ENCODE peak calls at places on chromosomes 16 and 17, in four cellular contexts. H is GM13977, X is BE2C, Q is prostate gland. T is an unnamed sample.

GRCh38 chr17:76727745-76728456 is 1.3 kb downstream of the METTL23 start:
- DNase-seq in H (no peak), X (no peak), Q (no peak), T (peak)

GRCh38 chr16:13936596-13937081 is 16.7 kb downstream of the ERCC4 start:
- DNase-seq in H (no peak), X (no peak), Q (peak), T (no peak)

GRCh38 chr17:83181991-83182619 is 102.7 kb downstream of the METRNL start:
- DNase-seq in H (no peak), X (peak), Q (no peak), T (no peak)

GRCh38 chr16:75770051-75770450 is 43.8 kb upstream of the CPHXL start:
- DNase-seq in H (no peak), X (no peak), Q (no peak), T (no peak)

GRCh38 chr17:75847595-75848522 is 3.7 kb upstream of the UNC13D start:
- DNase-seq in H (no peak), X (no peak), Q (no peak), T (no peak)

GRCh38 chr17:82678265-82678891 is 20.1 kb downstream of the RAB40B start:
- DNase-seq in H (no peak), X (no peak), Q (no peak), T (no peak)

GRCh38 chr17:1958134-1958881 is 66.8 kb downstream of the RTN4RL1 start:
- DNase-seq in H (no peak), X (peak), Q (no peak), T (no peak)

GRCh38 chr16:54521327-54521726 is 234.7 kb upstream of the IRX3 start:
- DNase-seq in H (no peak), X (no peak), Q (no peak), T (no peak)

GRCh38 chr16:77450790-77451487 is 16.1 kb upstream of the ADAMTS18 start:
- DNase-seq in H (no peak), X (no peak), Q (no peak), T (no peak)

GRCh38 chr17:2700031-2700490 is 11.5 kb downstream of the CLUH start:
- DNase-seq in H (peak), X (no peak), Q (no peak), T (no peak)

GRCh38 chr16:66562986-66563385 is 3.3 kb upstream of the CMTM1 start:
- DNase-seq in H (no peak), X (no peak), Q (no peak), T (no peak)

GRCh38 chr17:64340557-64340956 is 50.1 kb downstream of the PECAM1 start:
- DNase-seq in H (no peak), X (no peak), Q (no peak), T (no peak)

GRCh38 chr17:82880620-82881019 is 40.8 kb upstream of the ZNF750 start:
- DNase-seq in H (no peak), X (no peak), Q (no peak), T (no peak)

GRCh38 chr17:32622540-32622939 is 135.7 kb downstream of the CDK5R1 start:
- DNase-seq in H (no peak), X (no peak), Q (no peak), T (no peak)

GRCh38 chr17:66468241-66469087 is 166.1 kb downstream of the PRKCA start:
- DNase-seq in H (no peak), X (no peak), Q (no peak), T (no peak)

GRCh38 chr17:12342609-12343248 is 322.1 kb downstream of the MAP2K4 start:
- DNase-seq in H (peak), X (no peak), Q (no peak), T (peak)

GRCh38 chr17:78359216-78359935 is 501 bp downstream of the SOCS3 start:
- DNase-seq in H (no peak), X (peak), Q (no peak), T (no peak)

GRCh38 chr16:2820836-2821482 is 3.9 kb downstream of the PRSS21 start:
- DNase-seq in H (no peak), X (no peak), Q (no peak), T (no peak)

GRCh38 chr16:2819179-2819938 is 2.3 kb downstream of the PRSS21 start:
- DNase-seq in H (no peak), X (no peak), Q (no peak), T (no peak)

GRCh38 chr16:2821483-2822157 is 4.6 kb downstream of the PRSS21 start:
- DNase-seq in H (no peak), X (no peak), Q (no peak), T (no peak)

GRCh38 chr16:2818278-2818876 is 1.3 kb downstream of the PRSS21 start:
- DNase-seq in H (no peak), X (no peak), Q (no peak), T (no peak)

GRCh38 chr16:2819939-2820835 is 3.1 kb downstream of the PRSS21 start:
- DNase-seq in H (no peak), X (no peak), Q (no peak), T (no peak)
- TF ChIP-seq CTCF in H (no peak), X (no peak), Q (no peak), T (no peak)

GRCh38 chr16:87955302-87956168 is 4.3 kb downstream of the BANP start:
- DNase-seq in H (no peak), X (no peak), Q (no peak), T (no peak)
- TF ChIP-seq CTCF in H (no peak), X (no peak), Q (no peak), T (no peak)

DNA sequence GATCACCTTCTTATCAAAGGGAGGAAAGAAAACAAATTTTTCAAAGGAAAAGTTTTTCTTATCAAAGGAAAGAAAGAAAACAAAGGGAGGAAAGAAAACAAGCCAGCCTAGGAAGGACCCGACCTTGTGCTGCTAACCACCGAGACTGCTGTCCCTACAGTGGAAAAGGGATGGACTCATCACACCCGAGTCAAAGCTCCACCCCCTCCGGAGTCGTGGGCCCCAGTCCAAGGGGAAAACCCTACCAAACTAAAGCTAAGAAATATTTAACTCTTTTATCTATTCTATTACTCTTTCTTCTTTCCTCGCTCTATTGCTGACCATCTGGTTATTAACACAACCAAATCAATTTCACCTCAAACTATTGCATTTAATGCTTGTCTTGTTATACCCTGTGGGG is 6.1 kb upstream of the ENDOV start:
- DNase-seq in H (peak), X (no peak), Q (no peak), T (no peak)
- TF ChIP-seq CTCF in H (no peak), X (no peak), Q (no peak), T (no peak)

GRCh38 chr16:25390761-25391160 is 133.1 kb upstream of the ZKSCAN2 start:
- DNase-seq in H (no peak), X (no peak), Q (no peak), T (no peak)

GRCh38 chr16:25395528-25395927 is 137.9 kb upstream of the ZKSCAN2 start:
- DNase-seq in H (no peak), X (no peak), Q (no peak), T (no peak)
- TF ChIP-seq CTCF in H (no peak), X (peak), Q (no peak), T (peak)

GRCh38 chr16:24580665-24581064 is 41.3 kb downstream of the RBBP6 start:
- DNase-seq in H (peak), X (no peak), Q (no peak), T (no peak)
- TF ChIP-seq CTCF in H (peak), X (peak), Q (no peak), T (no peak)

DNA sequence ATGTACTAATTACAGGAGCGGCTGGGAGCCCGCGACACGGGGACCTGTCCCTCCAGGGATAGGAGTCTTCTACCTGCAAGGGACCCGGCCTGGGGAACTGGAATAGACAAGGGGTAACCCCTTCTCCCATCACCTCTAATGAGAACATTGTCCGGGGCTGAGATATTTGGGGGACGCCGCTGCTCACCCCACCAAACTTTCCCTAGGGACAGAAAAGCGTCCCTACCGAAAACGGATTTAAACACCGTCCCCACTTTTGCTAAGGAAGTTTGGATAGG is 3.4 kb upstream of the SOX9 start:
- DNase-seq in H (no peak), X (no peak), Q (no peak), T (no peak)
- TF ChIP-seq CTCF in H (no peak), X (no peak), Q (no peak), T (no peak)

GRCh38 chr16:58563235-58563634 is 47.9 kb downstream of the SETD6 start:
- DNase-seq in H (no peak), X (no peak), Q (no peak), T (no peak)

GRCh38 chr16:58563775-58564174 is 48.5 kb downstream of the SETD6 start:
- DNase-seq in H (no peak), X (no peak), Q (no peak), T (no peak)
- TF ChIP-seq CTCF in H (no peak), X (no peak), Q (no peak), T (no peak)

T was measured in nephron progenitor cell.